ENCODE peak calls at places on chromosomes 12 and 14, in four cellular contexts. M, Z, Y and N are unnamed samples.

GRCh38 chr14:52080817-52081755 is 12.2 kb upstream of the NID2 start:
- DNase-seq in M (peak), Z (no peak), Y (peak), N (no peak)

GRCh38 chr12:119679081-119679480 is 11.1 kb downstream of the PRKAB1 start:
- DNase-seq in M (no peak), Z (no peak), Y (no peak), N (no peak)

GRCh38 chr12:111462134-111462821 is 56.6 kb downstream of the SH2B3 start:
- DNase-seq in M (no peak), Z (no peak), Y (no peak), N (no peak)

GRCh38 chr12:13347241-13348043 is 150.9 kb downstream of the EMP1 start:
- DNase-seq in M (peak), Z (no peak), Y (peak), N (no peak)

GRCh38 chr14:24843999-24844398 is 205.9 kb downstream of the STXBP6 start:
- DNase-seq in M (no peak), Z (no peak), Y (no peak), N (no peak)

GRCh38 chr14:70803321-70804110 is 5.8 kb downstream of the MAP3K9 start:
- DNase-seq in M (no peak), Z (no peak), Y (no peak), N (peak)

GRCh38 chr14:95875831-95876768 is 532 bp upstream of the TUNAR start:
- DNase-seq in M (no peak), Z (peak), Y (no peak), N (no peak)

GRCh38 chr12:28604240-28604639 is 414.0 kb downstream of the CCDC91 start:
- DNase-seq in M (no peak), Z (no peak), Y (no peak), N (no peak)

GRCh38 chr14:23321572-23322547 is 603 bp downstream of the PABPN1 start:
- DNase-seq in M (peak), Z (peak), Y (peak), N (peak)

GRCh38 chr12:122437656-122438121 is 15.2 kb upstream of the CLIP1 start:
- DNase-seq in M (no peak), Z (no peak), Y (peak), N (no peak)

GRCh38 chr14:91934554-91935285 is 12.8 kb downstream of the FBLN5 start:
- DNase-seq in M (no peak), Z (no peak), Y (no peak), N (no peak)

GRCh38 chr14:28584951-28585350 is 181.6 kb upstream of the FOXG1 start:
- DNase-seq in M (no peak), Z (no peak), Y (no peak), N (no peak)

GRCh38 chr14:91327201-91327600 is 82.7 kb upstream of the GPR68 start:
- DNase-seq in M (no peak), Z (no peak), Y (no peak), N (no peak)

GRCh38 chr14:80669416-80669815 is 272.1 kb downstream of the CEP128 start:
- DNase-seq in M (no peak), Z (no peak), Y (no peak), N (no peak)

GRCh38 chr14:51448831-51449665 is 202.7 kb upstream of the FRMD6 start:
- DNase-seq in M (peak), Z (no peak), Y (no peak), N (no peak)

GRCh38 chr12:78519422-78519821 is 345.2 kb upstream of the SYT1 start:
- DNase-seq in M (no peak), Z (no peak), Y (no peak), N (no peak)

GRCh38 chr12:63362166-63362565 is 211.2 kb upstream of the AVPR1A start:
- DNase-seq in M (no peak), Z (no peak), Y (no peak), N (no peak)

GRCh38 chr12:22935090-22935489 is 310.1 kb downstream of the ETNK1 start:
- DNase-seq in M (no peak), Z (peak), Y (no peak), N (no peak)

GRCh38 chr14:95741051-95741490 is 27.1 kb upstream of the TCL1A start:
- DNase-seq in M (no peak), Z (no peak), Y (peak), N (no peak)

GRCh38 chr12:110581951-110582285 is 1.2 kb downstream of the PPTC7 start:
- DNase-seq in M (no peak), Z (peak), Y (peak), N (no peak)

GRCh38 chr12:47216150-47216677 is 136.5 kb upstream of the AMIGO2 start:
- DNase-seq in M (no peak), Z (no peak), Y (no peak), N (peak)

GRCh38 chr12:26195641-26196423 is 459 bp downstream of the SSPN start:
- DNase-seq in M (peak), Z (peak), Y (peak), N (no peak)
- H2AFZ ChIP-seq in M (peak), Z (peak), Y (peak), N (no peak)

GRCh38 chr14:54709867-54710266 is 142.9 kb downstream of the SAMD4A start:
- DNase-seq in M (no peak), Z (no peak), Y (no peak), N (no peak)

GRCh38 chr14:54712371-54712998 is 145.6 kb downstream of the SAMD4A start:
- DNase-seq in M (peak), Z (no peak), Y (peak), N (peak)

GRCh38 chr14:54713364-54713763 is 146.4 kb downstream of the SAMD4A start:
- DNase-seq in M (no peak), Z (no peak), Y (no peak), N (no peak)

GRCh38 chr14:54711312-54711711 is 144.4 kb downstream of the SAMD4A start:
- DNase-seq in M (no peak), Z (no peak), Y (no peak), N (no peak)

DNA sequence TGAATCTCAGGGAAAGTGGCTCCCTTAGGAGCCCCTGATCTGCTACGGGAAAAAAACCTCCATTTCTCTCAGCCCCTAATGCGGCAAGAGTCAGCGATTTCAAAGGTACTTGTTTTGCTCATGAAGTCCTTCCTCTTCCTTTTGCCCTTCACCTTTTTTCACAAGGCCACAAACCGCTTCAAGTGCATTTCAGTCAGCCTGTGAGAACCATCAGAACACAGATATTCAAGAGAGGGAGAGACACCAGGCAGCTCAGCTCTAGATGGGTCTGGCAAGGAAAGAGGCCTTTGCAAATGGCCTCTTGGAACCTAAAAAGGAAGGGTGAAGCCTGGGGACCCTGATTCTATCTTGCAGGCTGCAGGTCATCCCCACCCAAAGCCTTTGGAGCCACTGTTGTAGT is 144.9 kb downstream of the SAMD4A start:
- DNase-seq in M (no peak), Z (no peak), Y (no peak), N (no peak)
- H2AFZ ChIP-seq in M (no peak), Z (no peak), Y (peak), N (no peak)

GRCh38 chr14:76947838-76948184 is 80.7 kb downstream of the IRF2BPL start:
- DNase-seq in M (no peak), Z (no peak), Y (no peak), N (no peak)

GRCh38 chr14:76946753-76947077 is 81.8 kb downstream of the IRF2BPL start:
- DNase-seq in M (no peak), Z (no peak), Y (no peak), N (no peak)

GRCh38 chr14:76947078-76947837 is 81.2 kb downstream of the IRF2BPL start:
- DNase-seq in M (peak), Z (peak), Y (peak), N (peak)

GRCh38 chr14:76948976-76949375 is 79.5 kb downstream of the IRF2BPL start:
- DNase-seq in M (no peak), Z (no peak), Y (no peak), N (no peak)

DNA sequence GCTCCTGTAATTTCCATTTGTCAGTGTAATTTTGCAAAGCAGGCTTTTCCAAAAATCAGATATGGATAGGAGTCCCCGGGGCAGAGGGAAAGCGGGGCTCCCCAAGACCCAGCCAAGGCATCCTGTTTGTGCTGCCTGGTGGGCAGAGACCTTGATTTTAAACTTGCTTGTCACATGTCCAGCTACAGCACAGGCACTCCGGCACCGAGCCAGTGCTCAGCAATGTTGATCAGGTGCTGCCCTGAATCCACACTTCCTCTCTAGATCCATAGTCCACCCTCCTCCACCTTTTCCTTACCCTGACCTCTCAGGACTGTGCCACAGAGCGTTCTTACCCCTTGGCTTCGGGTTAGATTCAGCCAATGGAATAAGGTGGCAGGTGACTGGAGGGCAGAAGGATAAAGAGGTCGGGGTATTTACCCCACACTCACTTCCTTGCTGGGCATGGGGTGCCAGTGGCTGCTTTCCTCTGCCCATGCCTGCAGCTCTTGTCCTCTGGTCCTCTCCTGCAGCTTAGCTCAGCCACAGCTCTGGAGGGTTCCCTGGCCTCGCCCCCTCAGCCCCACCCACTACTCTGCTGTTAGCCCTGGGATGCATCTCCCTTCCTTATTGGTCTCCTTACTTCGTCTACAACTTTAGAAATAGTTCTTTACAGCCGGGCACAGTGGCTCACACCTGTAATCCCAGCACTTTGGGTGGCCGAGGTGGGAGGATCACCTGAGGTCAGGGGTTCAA is 80.1 kb downstream of the IRF2BPL start:
- DNase-seq in M (no peak), Z (no peak), Y (no peak), N (no peak)
- H2AFZ ChIP-seq in M (no peak), Z (peak), Y (no peak), N (no peak)

GRCh38 chr14:101235042-101235871 is 326.0 kb upstream of the DIO3 start:
- DNase-seq in M (peak), Z (peak), Y (peak), N (peak)
- H2AFZ ChIP-seq in M (no peak), Z (no peak), Y (peak), N (no peak)

DNA sequence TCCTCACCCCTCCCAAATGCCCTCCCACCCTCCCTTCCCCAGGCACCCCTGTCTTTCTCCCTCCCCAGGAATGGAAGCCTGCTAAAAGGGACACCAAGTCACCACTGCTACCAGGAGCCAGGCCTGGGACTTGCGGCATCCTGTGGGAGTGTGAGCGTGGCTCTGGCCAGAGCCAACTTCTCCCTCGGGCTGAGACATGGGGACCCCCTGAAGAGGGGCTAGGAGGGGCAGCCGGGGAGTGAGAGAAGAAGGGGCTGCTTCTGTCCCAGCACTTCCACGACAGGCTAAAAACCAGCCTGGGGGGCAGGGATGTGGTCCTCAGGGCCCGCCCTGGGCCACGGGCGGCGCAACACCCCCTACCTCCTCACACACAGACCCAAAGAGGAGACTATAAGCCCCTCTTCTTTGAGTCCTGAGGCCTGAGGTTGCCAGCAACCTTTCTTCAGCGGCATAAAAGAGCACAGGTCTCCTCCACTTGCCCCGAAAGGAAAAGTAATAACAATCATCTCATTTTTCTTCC is 278.9 kb downstream of the DPF3 start:
- DNase-seq in M (no peak), Z (no peak), Y (no peak), N (no peak)
- H2AFZ ChIP-seq in M (no peak), Z (peak), Y (peak), N (no peak)

GRCh38 chr12:27186240-27186839 is 57.7 kb upstream of the STK38L start:
- DNase-seq in M (peak), Z (no peak), Y (no peak), N (no peak)
- H2AFZ ChIP-seq in M (no peak), Z (no peak), Y (no peak), N (no peak)

DNA sequence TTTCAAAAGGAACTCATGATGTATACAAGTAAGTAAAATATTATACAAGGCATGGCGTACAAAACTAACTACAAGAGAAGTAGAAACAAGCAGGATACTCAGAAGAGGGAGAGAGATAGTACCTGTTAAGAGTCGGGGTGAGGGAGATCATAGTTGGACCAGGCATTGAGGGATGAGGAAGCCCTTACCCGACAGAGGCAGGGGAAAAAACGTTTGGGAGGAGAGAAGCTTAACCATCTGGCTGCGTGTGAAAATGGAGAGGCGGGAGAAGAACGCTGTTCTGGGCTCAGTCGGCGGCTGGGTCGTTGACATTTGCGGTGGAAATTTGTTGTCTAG is 575 bp upstream of the FMNL3 start:
- DNase-seq in M (no peak), Z (no peak), Y (no peak), N (no peak)
- H2AFZ ChIP-seq in M (no peak), Z (no peak), Y (peak), N (no peak)

GRCh38 chr14:72237722-72238666 is 305.8 kb downstream of the RGS6 start:
- DNase-seq in M (no peak), Z (no peak), Y (no peak), N (no peak)

GRCh38 chr14:72243894-72244293 is 311.7 kb downstream of the RGS6 start:
- DNase-seq in M (no peak), Z (no peak), Y (no peak), N (no peak)

GRCh38 chr14:72247896-72248295 is 315.7 kb downstream of the RGS6 start:
- DNase-seq in M (no peak), Z (no peak), Y (no peak), N (no peak)

DNA sequence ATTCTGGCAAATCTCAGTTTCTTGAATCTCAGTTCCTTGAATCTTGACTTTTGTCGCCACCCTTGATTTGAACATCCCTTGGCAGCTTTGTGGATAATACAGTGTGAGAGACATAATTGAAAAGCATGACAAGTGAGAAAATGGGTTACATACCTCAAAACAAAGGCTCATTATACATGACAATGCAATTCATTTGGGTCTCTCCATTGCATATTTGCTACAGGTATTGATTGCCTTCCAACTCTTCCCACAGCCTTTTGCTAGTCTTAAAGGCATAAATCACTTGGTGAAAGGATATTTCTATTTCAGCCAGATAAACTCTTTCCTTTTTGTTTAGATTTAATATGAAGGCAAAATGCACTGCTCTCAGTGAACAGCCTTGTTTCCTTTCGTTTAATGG is 311.1 kb downstream of the RGS6 start:
- DNase-seq in M (no peak), Z (peak), Y (no peak), N (no peak)
- H2AFZ ChIP-seq in M (no peak), Z (no peak), Y (no peak), N (no peak)

GRCh38 chr12:113089839-113090238 is 33.3 kb downstream of the DTX1 start:
- DNase-seq in M (no peak), Z (no peak), Y (no peak), N (no peak)
- H2AFZ ChIP-seq in M (no peak), Z (no peak), Y (no peak), N (no peak)